ENCODE peak calls at places on chromosomes 6 and 20, in five cellular contexts. C, G, S, E and Z are unnamed samples.

GRCh38 chr6:33091957-33092356 is 16.2 kb downstream of the HLA-DPB1 start:
- DNase-seq in S (peak; percentile 36), C (peak; percentile 15), G (no peak), E (peak; percentile 30), Z (no peak)

GRCh38 chr6:19597809-19598320 is 239.3 kb upstream of the ID4 start:
- DNase-seq in C (no peak), E (no peak), S (no peak), G (no peak), Z (no peak)

GRCh38 chr6:87698618-87699017 is 3.4 kb downstream of the AKIRIN2 start:
- DNase-seq in C (no peak), E (no peak), S (no peak), G (peak; percentile 40), Z (no peak)

GRCh38 chr6:157505912-157506491 is 125.0 kb downstream of the ZDHHC14 start:
- DNase-seq in G (no peak), S (no peak), E (no peak), C (no peak), Z (no peak)

GRCh38 chr6:148854086-148854485 is 107.3 kb downstream of the UST start:
- DNase-seq in C (no peak), E (no peak), G (no peak), S (no peak), Z (no peak)

GRCh38 chr20:31606928-31607639 is 2.0 kb downstream of the ID1 start:
- DNase-seq in E (peak; percentile 99), C (peak; percentile 93), G (peak; percentile 67), S (peak; percentile 80), Z (no peak)

GRCh38 chr20:16205505-16205904 is 367.7 kb downstream of the KIF16B start:
- DNase-seq in G (no peak), C (no peak), S (no peak), E (no peak), Z (no peak)

GRCh38 chr6:66065313-66065712 is 358.3 kb upstream of the EYS start:
- DNase-seq in C (no peak), E (no peak), G (no peak), S (no peak), Z (no peak)

GRCh38 chr6:116387374-116387773 is 16.6 kb downstream of the DSE start:
- DNase-seq in C (peak; percentile 57), S (no peak), G (peak; percentile 90), E (no peak), Z (no peak)

GRCh38 chr20:62805365-62805710 is 703 bp downstream of the OGFR start:
- DNase-seq in S (no peak), C (no peak), G (no peak), E (no peak), Z (no peak)

GRCh38 chr20:63256954-63257353 is 2.7 kb upstream of the NKAIN4 start:
- DNase-seq in G (no peak), S (no peak), C (no peak), E (no peak), Z (no peak)

GRCh38 chr6:141610741-141611140 is 522.0 kb upstream of the GJE1 start:
- DNase-seq in E (peak; percentile 7), G (peak; percentile 51), C (peak; percentile 11), S (no peak), Z (no peak)

GRCh38 chr6:168159503-168159902 is 80.5 kb upstream of the FRMD1 start:
- DNase-seq in G (no peak), E (no peak), C (no peak), S (no peak), Z (no peak)

GRCh38 chr6:41163419-41163717 is 452 bp upstream of the TREM2 start:
- DNase-seq in G (no peak), E (no peak), C (no peak), S (no peak), Z (no peak)

GRCh38 chr6:79005024-79005423 is 73.0 kb downstream of the PHIP start:
- DNase-seq in E (no peak), C (no peak), S (no peak), G (peak; percentile 2), Z (no peak)

GRCh38 chr6:147621280-147621679 is 112.8 kb downstream of the SAMD5 start:
- DNase-seq in G (peak; percentile 87), E (peak; percentile 13), C (peak; percentile 13), S (no peak), Z (no peak)

GRCh38 chr6:157335829-157336228 is 12.5 kb upstream of the TMEM242 start:
- DNase-seq in G (no peak), C (peak; percentile 23), E (no peak), S (peak; percentile 69), Z (no peak)

GRCh38 chr6:40555092-40555491 is 32.1 kb downstream of the LRFN2 start:
- DNase-seq in E (no peak), G (no peak), S (no peak), C (no peak), Z (no peak)

GRCh38 chr6:106444777-106445507 is 84.4 kb downstream of the CRYBG1 start:
- DNase-seq in S (peak; percentile 70), G (peak; percentile 69), C (peak; percentile 66), E (peak; percentile 58), Z (peak; percentile 46)

GRCh38 chr6:99521557-99522286 is 6.5 kb upstream of the USP45 start:
- DNase-seq in S (no peak), C (peak; percentile 2), E (peak; percentile 6), G (peak; percentile 75), Z (no peak)

GRCh38 chr6:24332306-24332705 is 25.6 kb downstream of the DCDC2 start:
- DNase-seq in S (no peak), C (peak; percentile 62), E (peak; percentile 54), G (no peak), Z (no peak)

GRCh38 chr20:16349518-16350295 is 223.5 kb downstream of the KIF16B start:
- DNase-seq in S (no peak), E (no peak), C (no peak), G (peak; percentile 23), Z (no peak)

GRCh38 chr20:6707231-6707870 is 60.1 kb upstream of the BMP2 start:
- DNase-seq in S (no peak), E (no peak), G (no peak), C (no peak), Z (no peak)

GRCh38 chr20:6711950-6712634 is 55.4 kb upstream of the BMP2 start:
- DNase-seq in S (no peak), E (no peak), C (no peak), G (no peak), Z (no peak)

GRCh38 chr20:6705920-6706500 is 61.5 kb upstream of the BMP2 start:
- DNase-seq in C (no peak), S (no peak), G (no peak), E (no peak), Z (no peak)

GRCh38 chr20:6708010-6708409 is 59.5 kb upstream of the BMP2 start:
- DNase-seq in G (peak; percentile 84), E (no peak), S (no peak), C (no peak), Z (no peak)

GRCh38 chr20:6709865-6710595 is 57.5 kb upstream of the BMP2 start:
- DNase-seq in E (peak; percentile 24), C (no peak), G (peak; percentile 54), S (no peak), Z (no peak)
- H3K4me1 ChIP-seq in E (peaks cover 37% of the 10 kb centered on the region), C (no peaks in the 10 kb centered on the region), G (peaks cover 22% of the 10 kb centered on the region), S (no peaks in the 10 kb centered on the region), Z (no peaks in the 10 kb centered on the region)

DNA sequence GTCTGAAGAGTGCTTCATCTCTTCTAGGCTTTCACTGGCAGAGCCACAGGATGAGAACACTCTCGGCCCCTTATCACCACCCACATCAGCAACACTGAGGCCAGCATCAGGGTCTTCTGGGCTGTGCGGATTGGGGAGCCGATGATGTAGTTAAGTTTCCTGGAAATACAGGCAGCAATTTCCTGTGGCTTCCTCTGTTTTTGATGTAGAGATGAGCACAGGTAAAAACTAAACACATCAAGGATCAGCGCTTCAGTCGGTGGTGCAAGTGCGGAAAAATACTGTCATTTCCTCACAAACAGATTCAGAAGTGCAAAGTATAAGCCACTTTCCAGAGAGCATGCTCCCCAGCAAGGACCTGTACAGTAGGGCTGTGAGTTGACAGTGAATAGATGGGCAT is 62.6 kb downstream of the BACH2 start:
- DNase-seq in G (no peak), E (no peak), C (no peak), S (no peak), Z (no peak)
- TF ChIP-seq BHLHE40 in G (no peak), E (no peak), C (no peak), S (no peak), Z (no peak)

GRCh38 chr6:4903751-4904370 is 100.0 kb downstream of the RPP40 start:
- DNase-seq in E (no peak), G (no peak), S (no peak), C (no peak), Z (no peak)
- H3K4me1 ChIP-seq in E (no peaks in the 10 kb centered on the region), G (peaks cover 14% of the 10 kb centered on the region), S (no peaks in the 10 kb centered on the region), C (peaks cover 5% of the 10 kb centered on the region), Z (peaks cover 58% of the 10 kb centered on the region)

DNA sequence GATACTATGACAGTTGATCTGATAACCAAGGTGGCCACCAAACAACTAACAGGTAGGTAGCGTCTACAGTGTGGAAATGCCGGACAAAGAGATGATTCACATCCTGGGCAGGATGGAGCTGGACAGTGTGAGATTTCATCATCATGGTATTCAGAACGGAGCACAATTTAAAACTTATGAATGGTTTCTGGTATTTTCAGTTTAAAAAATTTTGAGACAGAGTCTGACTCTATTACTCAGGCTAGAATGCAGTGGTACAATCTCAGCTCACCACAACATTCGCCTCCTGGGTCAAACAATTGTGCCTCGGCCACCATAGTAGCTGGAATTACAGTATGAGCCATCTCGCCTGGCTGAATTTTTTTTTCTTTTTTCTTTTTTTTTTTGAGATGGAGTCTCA is 43.8 kb downstream of the CEP57L1 start:
- DNase-seq in C (no peak), G (peak; percentile 50), E (peak; percentile 39), S (no peak), Z (no peak)
- TF ChIP-seq BHLHE40 in C (no peak), G (no peak), E (no peak), S (no peak), Z (no peak)

DNA sequence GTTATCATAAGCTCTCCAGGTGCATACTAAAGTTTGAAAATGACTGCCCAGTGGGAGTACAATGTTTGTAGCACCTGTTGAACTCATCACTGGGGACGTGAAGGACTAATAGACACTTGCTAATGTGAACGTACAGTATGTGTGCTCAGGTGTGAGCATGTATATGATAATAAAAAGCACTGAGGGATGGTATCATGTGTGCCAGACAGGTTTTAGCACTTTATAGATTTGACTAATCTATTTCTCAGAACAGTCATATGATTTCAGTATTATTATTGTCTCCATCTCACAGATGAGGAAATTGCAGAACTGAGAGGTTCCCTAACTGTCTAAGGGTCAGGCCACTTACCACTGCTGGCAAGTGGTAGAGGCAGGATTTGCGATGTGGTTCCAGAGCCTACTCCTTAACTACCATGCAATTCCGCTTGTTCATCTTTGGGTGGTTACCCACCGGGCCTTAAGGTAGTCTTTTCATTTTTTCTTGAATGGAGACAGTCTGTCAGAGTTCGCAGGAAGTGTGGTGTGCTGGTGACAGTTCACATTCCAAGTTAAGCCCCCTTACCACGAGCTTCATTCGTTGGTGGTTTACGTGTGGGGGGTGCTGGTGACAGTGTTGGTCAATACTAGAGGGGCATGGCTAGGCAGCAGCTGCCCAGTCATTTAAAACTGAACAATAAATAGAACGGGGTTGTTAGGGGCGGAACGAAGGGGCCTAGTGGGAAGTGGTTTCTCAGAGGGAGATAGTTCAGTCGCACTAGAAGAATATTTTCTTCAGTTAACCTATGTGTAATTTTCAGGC is 46.8 kb downstream of the RREB1 start:
- DNase-seq in S (no peak), C (no peak), E (no peak), G (no peak), Z (peak; percentile 80)
- H3K4me1 ChIP-seq in S (peaks cover 31% of the 10 kb centered on the region), C (peaks cover 43% of the 10 kb centered on the region), E (peaks cover 98% of the 10 kb centered on the region), G (peaks cover 27% of the 10 kb centered on the region), Z (peaks cover 80% of the 10 kb centered on the region)

DNA sequence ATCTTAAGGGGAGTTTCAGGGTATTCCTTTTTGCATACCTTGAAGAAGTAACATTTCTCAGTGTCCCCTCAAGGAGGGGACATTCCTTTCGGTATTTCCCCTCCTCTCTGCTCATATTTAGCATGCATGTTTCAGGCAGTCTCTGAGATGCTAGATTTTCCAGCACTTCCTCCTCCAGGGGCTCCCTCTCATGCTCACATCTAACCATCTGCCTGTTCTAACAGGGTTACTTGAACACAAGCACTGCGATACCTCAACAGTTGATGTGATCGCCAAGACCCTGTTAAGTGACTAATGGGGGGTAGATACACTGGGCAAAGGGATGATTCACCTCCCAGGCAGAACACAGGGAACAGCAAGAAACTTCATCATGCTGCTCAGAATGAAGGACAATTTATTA is 12.9 kb upstream of the MCM3 start:
- DNase-seq in G (no peak), S (no peak), E (no peak), C (no peak), Z (no peak)
- TF ChIP-seq BHLHE40 in G (no peak), S (no peak), E (no peak), C (no peak), Z (no peak)